ENCODE peak calls at places on chromosomes 1 and 21, in six cellular contexts. I is fibroblast of pulmonary artery, U is GM10248, H is mesendoderm, S is C1 segment of cervical spinal cord, V is NCI-H510A treated with DMSO at 0.1 percent for 48 hours. N is an unnamed sample.

GRCh38 chr1:47213230-47213676 is 18.8 kb downstream of the TAL1 start:
- DNase-seq in U (no peak), S (no peak), H (no peak), V (no peak), I (no peak), N (no peak)

GRCh38 chr1:82013702-82014101 is 213.0 kb downstream of the ADGRL2 start:
- DNase-seq in U (no peak), H (no peak), I (peak), S (no peak), V (no peak), N (no peak)

GRCh38 chr1:95951291-95951690 is 717.3 kb downstream of the RWDD3 start:
- DNase-seq in V (no peak), H (peak), I (no peak), U (no peak), S (no peak), N (no peak)

GRCh38 chr1:119712342-119713038 is 756 bp downstream of the PHGDH start:
- DNase-seq in V (peak), I (peak), U (peak), S (no peak), H (peak), N (peak)

GRCh38 chr21:45910155-45910547 is 71.4 kb upstream of the COL6A1 start:
- DNase-seq in H (no peak), V (no peak), S (no peak), U (no peak), I (no peak), N (no peak)

GRCh38 chr1:200699871-200700270 is 30.2 kb upstream of the DDX59 start:
- DNase-seq in V (no peak), S (no peak), I (no peak), U (no peak), H (peak), N (no peak)

GRCh38 chr1:66503841-66504470 is 30.0 kb upstream of the SGIP1 start:
- DNase-seq in V (peak), I (peak), U (peak), H (peak), S (no peak), N (peak)

GRCh38 chr1:17729909-17730308 is 25.2 kb upstream of the ACTL8 start:
- DNase-seq in S (no peak), U (no peak), I (no peak), H (no peak), V (no peak), N (no peak)

GRCh38 chr1:240029418-240029817 is 62.3 kb upstream of the FMN2 start:
- DNase-seq in I (no peak), U (no peak), H (peak), V (no peak), S (no peak), N (no peak)

GRCh38 chr1:8947127-8947691 is 1.5 kb downstream of the CA6 start:
- DNase-seq in I (no peak), U (no peak), V (no peak), H (no peak), S (no peak), N (peak)

GRCh38 chr1:97331165-97331564 is 589.7 kb downstream of the DPYD start:
- DNase-seq in H (no peak), V (no peak), S (no peak), I (no peak), U (no peak), N (no peak)

N was measured in COLO829.